ENCODE peak calls at places on chromosomes 13 and 19, in ten cellular contexts. Y, R, X, T, Z, W, D, J, K and S are unnamed samples.

GRCh38 chr13:67130444-67130843 is 99.7 kb downstream of the PCDH9 start:
- DNase-seq in Y (no peak), R (no peak), X (no peak), T (no peak), Z (no peak), W (no peak), D (no peak), J (no peak), K (no peak), S (no peak)

GRCh38 chr19:2167896-2168618 is 4.3 kb downstream of the DOT1L start:
- DNase-seq in Y (no peak), R (peak; percentile 58), X (no peak), T (peak; percentile 53), Z (no peak), W (peak; percentile 80), D (peak; percentile 87), J (no peak), K (no peak), S (no peak)

GRCh38 chr13:47594833-47595232 is 406.2 kb downstream of the SUCLA2 start:
- DNase-seq in Y (no peak), R (no peak), X (peak; percentile 22), T (no peak), Z (no peak), W (no peak), D (peak; percentile 40), J (no peak), K (peak; percentile 9), S (no peak)

GRCh38 chr13:47252627-47253026 is 355.8 kb upstream of the HTR2A start:
- DNase-seq in Y (no peak), R (no peak), X (no peak), T (no peak), Z (no peak), W (no peak), D (no peak), J (no peak), K (no peak), S (no peak)

GRCh38 chr19:43414554-43414953 is at the start of gene TEX101:
- DNase-seq in Y (no peak), R (no peak), X (no peak), T (no peak), Z (no peak), W (no peak), D (no peak), J (no peak), K (no peak), S (no peak)

GRCh38 chr19:54551950-54552912 is 21.4 kb upstream of the LILRA2 start:
- DNase-seq in Y (no peak), R (no peak), X (no peak), T (no peak), Z (no peak), W (peak; percentile 58), D (no peak), J (no peak), K (no peak), S (peak; percentile 42)

GRCh38 chr13:45500492-45501174 is 35.9 kb downstream of the COG3 start:
- DNase-seq in Y (no peak), R (no peak), X (peak; percentile 19), T (no peak), Z (no peak), W (no peak), D (peak; percentile 51), J (no peak), K (no peak), S (no peak)

GRCh38 chr19:50022823-50023222 is 2.3 kb downstream of the VRK3 start:
- DNase-seq in Y (no peak), R (no peak), X (no peak), T (no peak), Z (no peak), W (no peak), D (peak; percentile 28), J (no peak), K (no peak), S (no peak)

GRCh38 chr19:8486661-8487136 is 15.7 kb downstream of the PRAM1 start:
- DNase-seq in Y (no peak), R (no peak), X (no peak), T (peak; percentile 15), Z (no peak), W (no peak), D (no peak), J (no peak), K (no peak), S (no peak)

GRCh38 chr19:29477831-29478577 is 47.8 kb upstream of the VSTM2B start:
- DNase-seq in Y (no peak), R (peak; percentile 23), X (no peak), T (no peak), Z (no peak), W (no peak), D (no peak), J (no peak), K (no peak), S (no peak)

GRCh38 chr13:99374169-99374991 is 67.2 kb upstream of the GPR183 start:
- DNase-seq in Y (no peak), R (no peak), X (no peak), T (no peak), Z (no peak), W (peak; percentile 41), D (no peak), J (no peak), K (no peak), S (no peak)

GRCh38 chr19:54532528-54532927 is 29.9 kb downstream of the LAIR2 start:
- DNase-seq in Y (no peak), R (no peak), X (no peak), T (no peak), Z (no peak), W (peak; percentile 72), D (no peak), J (no peak), K (no peak), S (no peak)

GRCh38 chr13:98419786-98420559 is 156.9 kb downstream of the STK24 start:
- DNase-seq in Y (no peak), R (no peak), X (no peak), T (no peak), Z (no peak), W (no peak), D (no peak), J (no peak), K (no peak), S (no peak)

GRCh38 chr13:113758651-113759524 is at the start of gene TMEM255B:
- DNase-seq in Y (peak; percentile 55), R (peak; percentile 90), X (peak; percentile 39), T (peak; percentile 92), Z (peak; percentile 62), W (peak; percentile 61), D (peak; percentile 82), J (peak; percentile 40), K (peak; percentile 99), S (peak; percentile 84)

GRCh38 chr19:15871570-15871969 is 26.3 kb downstream of the CYP4F2 start:
- DNase-seq in Y (no peak), R (no peak), X (no peak), T (no peak), Z (no peak), W (peak; percentile 29), D (peak; percentile 86), J (no peak), K (no peak), S (no peak)

GRCh38 chr19:46471116-46471733 is at the start of gene PNMA8A:
- DNase-seq in Y (peak; percentile 77), R (peak; percentile 72), X (no peak), T (peak; percentile 46), Z (no peak), W (no peak), D (peak; percentile 65), J (no peak), K (peak; percentile 99), S (no peak)

GRCh38 chr19:42658148-42658547 is 63.4 kb upstream of the CEACAM8 start:
- DNase-seq in Y (no peak), R (no peak), X (no peak), T (no peak), Z (no peak), W (no peak), D (no peak), J (no peak), K (no peak), S (no peak)

GRCh38 chr19:39846678-39847486 is 703 bp upstream of the FBL start:
- DNase-seq in Y (no peak), R (no peak), X (no peak), T (no peak), Z (no peak), W (no peak), D (peak; percentile 38), J (no peak), K (no peak), S (no peak)

GRCh38 chr13:38223093-38223492 is 126.6 kb upstream of the UFM1 start:
- DNase-seq in Y (no peak), R (no peak), X (no peak), T (no peak), Z (no peak), W (no peak), D (no peak), J (no peak), K (peak; percentile 24), S (no peak)

GRCh38 chr19:3700242-3701032 is at the start of gene PIP5K1C:
- DNase-seq in Y (peak; percentile 81), R (peak; percentile 91), X (peak; percentile 94), T (peak; percentile 95), Z (no peak), W (peak; percentile 90), D (peak; percentile 81), J (peak; percentile 82), K (peak; percentile 99), S (peak; percentile 91)

GRCh38 chr19:19628499-19629134 is 597 bp upstream of the LPAR2 start:
- DNase-seq in Y (no peak), R (peak; percentile 74), X (peak; percentile 83), T (peak; percentile 74), Z (no peak), W (peak; percentile 57), D (no peak), J (no peak), K (peak; percentile 99), S (no peak)

GRCh38 chr19:44943801-44944249 is 1.8 kb downstream of the APOC4 start:
- DNase-seq in Y (peak; percentile 18), R (peak; percentile 49), X (no peak), T (no peak), Z (no peak), W (peak; percentile 59), D (peak; percentile 83), J (no peak), K (peak; percentile 25), S (peak; percentile 91)

GRCh38 chr19:13241321-13242104 is 91.3 kb downstream of the IER2 start:
- DNase-seq in Y (no peak), R (no peak), X (peak; percentile 30), T (no peak), Z (no peak), W (no peak), D (peak; percentile 23), J (no peak), K (peak; percentile 53), S (no peak)